ENCODE peak calls at places on chromosomes 13 and 19, in four cellular contexts. B is CD4-positive, alpha-beta T cell; O is right atrium auricular region; L is psoas muscle. D is an unnamed sample.

GRCh38 chr13:23743269-23743668 is 145.9 kb downstream of the MIPEP start:
- DNase-seq in L (no peak), O (no peak), B (no peak), D (no peak)

GRCh38 chr13:24618219-24618955 is 61.8 kb upstream of the ATP12A start:
- DNase-seq in O (peak; percentile 40), B (peak; percentile 42), L (no peak), D (no peak)

GRCh38 chr19:43664008-43664407 is 6.0 kb downstream of the PLAUR start:
- DNase-seq in O (no peak), L (no peak), B (no peak), D (no peak)

GRCh38 chr19:2488942-2489731 is 13.2 kb downstream of the GADD45B start:
- DNase-seq in O (no peak), L (peak; percentile 67), B (no peak), D (no peak)

GRCh38 chr13:97256343-97256783 is 34.2 kb downstream of the MBNL2 start:
- DNase-seq in L (no peak), O (no peak), B (no peak), D (no peak)

GRCh38 chr19:45352062-45352461 is 11.5 kb downstream of the KLC3 start:
- DNase-seq in L (no peak), B (no peak), O (no peak), D (no peak)

GRCh38 chr19:13983213-13983889 is 22.8 kb downstream of the RFX1 start:
- DNase-seq in B (peak; percentile 63), O (no peak), L (no peak), D (no peak)

GRCh38 chr13:32176696-32177095 is 138.5 kb downstream of the ZAR1L start:
- DNase-seq in L (no peak), O (no peak), B (no peak), D (no peak)

GRCh38 chr13:20366056-20366455 is 133.9 kb upstream of the GJB6 start:
- DNase-seq in L (no peak), B (no peak), O (no peak), D (no peak)

GRCh38 chr19:12664406-12665280 is 1.9 kb downstream of the MAN2B1 start:
- DNase-seq in B (no peak), L (no peak), O (no peak), D (no peak)

GRCh38 chr13:20337894-20338551 is 105.9 kb upstream of the GJB6 start:
- DNase-seq in B (no peak), O (no peak), L (no peak), D (no peak)

GRCh38 chr13:60162096-60162495 is 1.6 kb downstream of the DIAPH3 start:
- DNase-seq in L (no peak), O (no peak), B (no peak), D (no peak)

GRCh38 chr13:30763786-30764440 is 28.6 kb downstream of the ALOX5AP start:
- DNase-seq in B (no peak), L (no peak), O (no peak), D (no peak)

GRCh38 chr13:94479559-94480095 is at the start of gene DCT:
- DNase-seq in O (no peak), B (no peak), L (no peak), D (no peak)

GRCh38 chr13:22050951-22051563 is 380.2 kb downstream of the FGF9 start:
- DNase-seq in L (no peak), O (no peak), B (no peak), D (no peak)

GRCh38 chr19:5147971-5148793 is 179.3 kb downstream of the KDM4B start:
- DNase-seq in O (no peak), B (no peak), L (peak; percentile 58), D (peak; percentile 23)

GRCh38 chr13:34070544-34071303 is 252.8 kb downstream of the RFC3 start:
- DNase-seq in L (no peak), B (no peak), O (no peak), D (no peak)

GRCh38 chr19:51107406-51108065 is 673 bp downstream of the CTU1 start:
- DNase-seq in O (no peak), B (no peak), L (peak; percentile 32), D (no peak)

GRCh38 chr13:105616313-105617075 is 919.0 kb downstream of the EFNB2 start:
- DNase-seq in B (no peak), O (no peak), L (no peak), D (no peak)

GRCh38 chr13:95644611-95645052 is at the start of gene DZIP1:
- DNase-seq in B (no peak), L (peak; percentile 77), O (peak; percentile 84), D (peak; percentile 83)

GRCh38 chr13:40287428-40287827 is 379.0 kb downstream of the FOXO1 start:
- DNase-seq in L (no peak), B (no peak), O (no peak), D (no peak)

GRCh38 chr13:49400755-49401659 is 42.9 kb downstream of the CAB39L start:
- DNase-seq in B (no peak), L (no peak), O (no peak), D (no peak)

GRCh38 chr19:2933490-2933910 is 11.3 kb downstream of the ZNF77 start:
- DNase-seq in B (no peak), O (no peak), L (no peak), D (no peak)

GRCh38 chr13:103876571-103876970 is 810.4 kb upstream of the SLC10A2 start:
- DNase-seq in O (no peak), L (no peak), B (no peak), D (no peak)

GRCh38 chr19:27966390-27966816 is 1246.5 kb downstream of the UQCRFS1 start:
- DNase-seq in B (no peak), L (no peak), O (no peak), D (no peak)

GRCh38 chr19:8174706-8175105 is 25.3 kb upstream of the FBN3 start:
- DNase-seq in O (no peak), L (no peak), B (no peak), D (peak; percentile 63)

GRCh38 chr19:56423276-56423984 is 19.3 kb downstream of the ZNF583 start:
- DNase-seq in L (no peak), O (no peak), B (no peak), D (no peak)

GRCh38 chr13:81874253-81874652 is 1533.3 kb upstream of the SPRY2 start:
- DNase-seq in L (no peak), O (no peak), B (no peak), D (no peak)

GRCh38 chr19:44532819-44533218 is 3.3 kb upstream of the CEACAM20 start:
- DNase-seq in L (no peak), O (no peak), B (no peak), D (no peak)

GRCh38 chr13:101398920-101399319 is 17.4 kb downstream of the NALCN start:
- DNase-seq in B (no peak), L (no peak), O (no peak), D (no peak)

GRCh38 chr13:113209880-113210421 is 538 bp downstream of the CUL4A start:
- DNase-seq in L (peak; percentile 59), B (peak; percentile 60), O (no peak), D (peak; percentile 80)

GRCh38 chr13:113209336-113209879 is at the start of gene CUL4A:
- DNase-seq in O (peak; percentile 70), L (peak; percentile 84), B (peak; percentile 63), D (peak; percentile 80)

GRCh38 chr13:113210834-113211233 is 1.4 kb downstream of the CUL4A start:
- DNase-seq in B (no peak), L (no peak), O (no peak), D (no peak)

GRCh38 chr13:113208424-113209335 is at the start of gene PCID2:
- DNase-seq in B (peak; percentile 85), O (peak; percentile 88), L (peak; percentile 89), D (peak; percentile 96)

GRCh38 chr13:113211774-113212173 is 2.4 kb downstream of the CUL4A start:
- DNase-seq in O (no peak), L (no peak), B (no peak), D (no peak)
- TF ChIP-seq CTCF in O (no peak), L (no peak), B (no peak), D (no peak)

DNA sequence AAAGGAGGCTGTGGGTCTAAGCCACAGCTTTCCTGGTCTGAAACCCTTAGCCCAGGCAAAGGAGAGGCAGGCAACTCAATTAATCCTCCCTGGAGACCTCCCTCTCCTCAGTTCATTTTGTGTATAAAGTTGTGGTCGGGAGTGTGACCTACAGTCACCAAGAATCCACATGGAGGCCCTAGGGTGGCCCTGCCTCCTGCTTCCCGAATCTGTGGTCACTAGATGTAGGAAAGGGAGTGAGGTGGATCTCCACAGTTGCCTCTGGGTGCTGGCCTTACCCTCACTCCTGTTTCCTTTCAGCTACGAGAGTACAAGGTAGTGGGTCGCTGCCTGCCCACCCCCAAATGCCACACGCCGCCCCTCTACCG is 1.3 kb downstream of the RPL18A start:
- DNase-seq in B (no peak), O (no peak), L (no peak), D (no peak)
- H3K27ac ChIP-seq in B (peak overlapping the region; percentile 71), O (peak overlapping the region; percentile 94), L (peak overlapping the region; percentile 99), D (peak overlapping the region; percentile 74)

DNA sequence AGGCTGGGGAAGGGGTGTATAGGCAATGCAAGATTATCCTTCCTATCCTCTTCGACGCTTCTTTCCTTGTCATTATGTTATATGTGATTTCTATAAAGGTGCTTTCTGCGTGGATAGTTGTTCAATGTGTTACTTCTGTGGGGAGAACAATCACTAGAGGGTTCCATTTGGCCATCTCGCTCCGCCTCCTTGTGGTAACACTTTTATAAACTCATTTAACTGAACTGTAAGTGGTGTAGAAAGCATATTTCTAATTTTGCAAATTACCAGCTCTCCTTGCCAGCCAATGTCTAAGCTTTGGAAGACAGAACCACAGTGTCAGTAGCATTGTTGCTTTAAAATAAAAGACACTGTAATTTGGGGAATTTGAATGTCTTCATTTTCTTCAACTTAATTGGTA is 1093.7 kb upstream of the MIR17HG start:
- DNase-seq in B (no peak), O (no peak), L (no peak), D (no peak)
- TF ChIP-seq CTCF in B (no peak), O (no peak), L (no peak), D (no peak)

DNA sequence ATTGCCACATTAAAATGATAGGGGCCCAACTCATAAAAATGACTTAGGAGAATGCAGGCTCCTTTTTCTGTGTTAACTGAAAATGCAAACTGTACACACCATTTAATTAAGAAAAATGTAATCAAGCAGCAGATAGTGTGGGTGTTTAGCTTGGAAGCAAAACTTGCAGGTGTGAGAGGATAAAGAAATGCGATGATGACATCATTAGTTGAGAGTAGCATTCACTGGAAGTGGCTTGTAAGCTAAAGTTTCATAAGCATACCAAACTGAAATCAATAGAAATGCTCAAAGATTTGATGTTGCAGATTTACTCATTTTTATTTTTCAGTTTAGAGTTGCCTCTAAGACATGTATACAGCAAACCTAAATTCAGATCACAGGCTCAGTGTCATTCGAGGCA is 86.6 kb downstream of the PRR20E start:
- DNase-seq in O (no peak), B (no peak), L (no peak), D (no peak)
- H3K27ac ChIP-seq in O (no peak overlapping the region), B (no peak overlapping the region), L (no peak overlapping the region), D (no peak overlapping the region)

DNA sequence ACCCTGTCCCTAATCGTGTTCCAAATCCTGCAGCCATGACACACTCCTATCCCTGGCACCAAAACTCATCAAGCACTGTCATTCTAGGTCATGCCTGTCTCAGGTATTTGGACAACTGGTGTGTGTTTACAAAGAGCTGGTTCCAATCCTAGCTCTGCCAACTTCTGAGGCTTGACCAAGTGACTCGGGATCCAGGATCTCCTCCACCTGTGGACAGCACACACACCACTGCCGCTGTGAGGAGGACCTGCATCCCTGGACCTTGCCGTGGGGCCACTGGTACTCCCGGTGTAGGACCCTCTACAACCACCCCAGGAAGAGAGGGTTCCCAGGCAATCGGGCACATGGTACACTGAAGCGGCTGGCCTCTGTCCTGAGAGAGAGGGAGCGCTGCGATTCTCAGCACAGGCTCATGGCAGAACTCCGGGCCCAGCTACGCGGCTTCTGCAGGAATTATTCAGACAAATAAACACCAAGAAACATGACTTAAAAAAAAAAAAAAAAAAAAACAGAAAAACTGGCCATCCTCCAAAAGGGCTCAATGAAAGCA is 20.4 kb downstream of the MLLT1 start:
- DNase-seq in O (no peak), B (no peak), L (no peak), D (no peak)
- TF ChIP-seq CTCF in O (no peak), B (no peak), L (no peak), D (no peak)